ENCODE peak calls at places on chromosomes 6 and 20, in six cellular contexts. Y is ovary, P is K562, D is sigmoid colon, W is tibial nerve, X is SK-N-SH. A is an unnamed sample.

GRCh38 chr20:11694467-11694866 is 223.2 kb upstream of the BTBD3 start:
- DNase-seq in D (no peak), X (no peak), W (no peak), Y (no peak), P (no peak), A (no peak)

GRCh38 chr6:17714177-17714576 is 7.5 kb upstream of the NUP153 start:
- DNase-seq in W (no peak), Y (no peak), D (no peak), P (peak; percentile 54), X (no peak), A (no peak)

GRCh38 chr20:63837475-63837874 is 6.4 kb upstream of the ZBTB46 start:
- DNase-seq in W (no peak), D (no peak), Y (no peak), P (no peak), X (no peak), A (no peak)

GRCh38 chr20:50642288-50642803 is 49.0 kb downstream of the RIPOR3 start:
- DNase-seq in P (peak; percentile 50), D (no peak), X (no peak), W (no peak), Y (no peak), A (no peak)

GRCh38 chr20:64077541-64077875 is 1.8 kb downstream of the RGS19 start:
- DNase-seq in D (no peak), W (no peak), P (no peak), Y (no peak), X (no peak), A (no peak)

GRCh38 chr6:18323935-18324707 is 59.8 kb upstream of the DEK start:
- DNase-seq in P (peak; percentile 42), D (no peak), Y (no peak), X (peak; percentile 64), W (peak; percentile 52), A (no peak)

GRCh38 chr20:651713-652610 is 1.0 kb downstream of the SRXN1 start:
- DNase-seq in P (peak; percentile 78), Y (no peak), X (no peak), D (no peak), W (no peak), A (peak; percentile 27)

GRCh38 chr20:43571771-43572170 is 12.9 kb downstream of the SGK2 start:
- DNase-seq in D (peak; percentile 36), P (no peak), X (no peak), W (no peak), Y (no peak), A (no peak)

GRCh38 chr20:58622671-58623578 is 28.2 kb upstream of the STX16 start:
- DNase-seq in Y (no peak), P (peak; percentile 20), X (no peak), D (no peak), W (no peak), A (no peak)

GRCh38 chr20:62624325-62624690 is 18.0 kb upstream of the SLCO4A1 start:
- DNase-seq in X (no peak), W (no peak), P (no peak), Y (no peak), D (no peak), A (peak; percentile 78)

GRCh38 chr6:139368661-139369060 is 5.8 kb downstream of the CITED2 start:
- DNase-seq in P (no peak), Y (no peak), X (no peak), W (no peak), D (no peak), A (no peak)

GRCh38 chr6:138953451-138953850 is 34.6 kb downstream of the REPS1 start:
- DNase-seq in Y (no peak), P (no peak), W (no peak), D (no peak), X (no peak), A (no peak)

GRCh38 chr20:19497064-19497463 is 261.0 kb upstream of the RIN2 start:
- DNase-seq in W (no peak), Y (no peak), P (no peak), D (no peak), X (no peak), A (no peak)

GRCh38 chr6:3410385-3411360 is 46.2 kb downstream of the SLC22A23 start:
- DNase-seq in D (peak; percentile 68), Y (peak; percentile 47), W (peak; percentile 68), P (peak; percentile 91), X (peak; percentile 62), A (peak; percentile 73)

GRCh38 chr6:86934365-86934764 is 3.0 kb upstream of the HTR1E start:
- DNase-seq in D (no peak), W (no peak), Y (no peak), P (no peak), X (no peak), A (no peak)

GRCh38 chr20:25274481-25274880 is 26.6 kb downstream of the PYGB start:
- DNase-seq in X (no peak), P (no peak), W (no peak), Y (peak; percentile 13), D (peak; percentile 60), A (peak; percentile 6)

GRCh38 chr20:18614244-18614643 is 26.4 kb downstream of the DTD1 start:
- DNase-seq in X (no peak), Y (no peak), W (no peak), P (no peak), D (no peak), A (no peak)

GRCh38 chr20:49668181-49668877 is 45.3 kb downstream of the B4GALT5 start:
- DNase-seq in Y (no peak), P (peak; percentile 91), X (no peak), D (no peak), W (no peak), A (peak; percentile 73)

GRCh38 chr6:144181639-144182038 is 31.3 kb downstream of the STX11 start:
- DNase-seq in X (no peak), D (no peak), P (no peak), Y (no peak), W (no peak), A (no peak)

GRCh38 chr6:36514554-36515456 is 32.5 kb downstream of the STK38 start:
- DNase-seq in D (no peak), Y (no peak), P (no peak), X (no peak), W (no peak), A (peak; percentile 70)

GRCh38 chr20:21698494-21699215 is 6.8 kb upstream of the PAX1 start:
- DNase-seq in P (no peak), D (no peak), Y (no peak), W (no peak), X (no peak), A (no peak)

GRCh38 chr6:19333936-19334335 is 503.2 kb upstream of the ID4 start:
- DNase-seq in W (no peak), X (no peak), P (no peak), Y (no peak), D (no peak), A (no peak)

GRCh38 chr6:36823421-36824096 is 15.7 kb downstream of the CPNE5 start:
- DNase-seq in P (no peak), D (no peak), X (no peak), W (no peak), Y (no peak), A (no peak)

GRCh38 chr6:79941489-79942151 is 5.7 kb downstream of the ELOVL4 start:
- DNase-seq in P (no peak), X (no peak), D (no peak), Y (no peak), W (no peak), A (no peak)

GRCh38 chr6:165049362-165049761 is 260.0 kb downstream of the C6orf118 start:
- DNase-seq in D (no peak), P (peak; percentile 76), X (peak; percentile 37), Y (peak; percentile 22), W (peak; percentile 11), A (no peak)

GRCh38 chr20:23212482-23212881 is 126.4 kb upstream of the CD93 start:
- DNase-seq in D (no peak), X (no peak), P (no peak), Y (no peak), W (no peak), A (no peak)

GRCh38 chr6:15375638-15376290 is 129.9 kb downstream of the JARID2 start:
- DNase-seq in W (no peak), Y (no peak), X (no peak), P (no peak), D (no peak), A (no peak)

DNA sequence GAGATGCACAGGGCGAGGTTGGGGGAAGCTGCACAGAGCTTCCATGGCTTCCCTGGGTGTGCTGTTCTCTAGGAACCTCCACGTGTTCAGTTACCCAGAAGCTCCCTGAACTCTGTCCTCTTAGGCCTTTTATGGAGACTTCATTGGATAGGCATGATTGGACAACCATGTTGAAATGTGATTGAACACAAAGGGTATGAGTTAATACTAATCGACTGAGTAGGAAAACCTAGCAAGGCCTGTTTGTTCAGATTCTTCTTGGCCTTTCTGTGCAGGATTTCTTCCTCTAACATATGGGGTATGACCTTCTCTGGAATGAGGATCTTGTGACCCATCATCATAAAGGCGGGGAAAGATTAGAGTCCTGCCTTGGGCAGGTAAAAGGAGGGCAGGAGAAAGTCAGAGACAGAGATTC is 70.7 kb upstream of the SMIM29 start:
- DNase-seq in P (no peak), D (no peak), W (no peak), Y (no peak), X (no peak), A (no peak)
- TF ChIP-seq EP300 in P (no peak), D (no peak), W (no peak), Y (no peak), X (no peak), A (no peak)

GRCh38 chr20:48634641-48635040 is 193.2 kb downstream of the PREX1 start:
- DNase-seq in W (no peak), P (no peak), X (no peak), Y (no peak), D (no peak), A (no peak)
- H3K36me3 ChIP-seq in W (no peaks in the 10 kb centered on the region), P (peaks cover 4% of the 10 kb centered on the region), X (no peaks in the 10 kb centered on the region), Y (no peaks in the 10 kb centered on the region), D (peaks cover 6% of the 10 kb centered on the region), A (no peaks in the 10 kb centered on the region)

DNA sequence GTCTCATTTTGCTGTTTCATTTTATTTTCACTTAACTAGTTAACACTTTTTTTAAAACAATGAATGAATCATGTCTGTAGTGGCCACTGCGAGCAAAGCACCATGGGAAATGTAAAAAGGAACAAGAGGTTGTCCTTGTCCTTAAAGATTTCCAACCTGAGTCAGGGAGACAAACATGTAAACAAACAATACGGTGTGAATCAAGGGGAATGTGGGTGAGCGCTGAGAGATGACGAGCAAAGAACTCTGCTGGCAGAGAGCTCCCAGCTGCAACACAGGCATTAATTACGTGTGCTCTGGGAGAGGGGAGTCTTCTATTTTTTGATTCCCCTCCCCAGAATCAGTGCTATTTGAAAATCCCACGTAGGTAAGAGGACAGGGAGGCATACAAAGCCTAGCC is 84.3 kb downstream of the ATXN1 start:
- DNase-seq in P (no peak), D (no peak), Y (peak; percentile 19), X (no peak), W (no peak), A (no peak)
- H3K4me1 ChIP-seq in P (no peaks in the 10 kb centered on the region), D (peaks cover 60% of the 10 kb centered on the region), Y (peaks cover 13% of the 10 kb centered on the region), X (peaks cover 20% of the 10 kb centered on the region), W (peaks cover 10% of the 10 kb centered on the region), A (peaks cover 2% of the 10 kb centered on the region)

GRCh38 chr6:26327450-26328264 is 37.3 kb upstream of the BTN3A2 start:
- DNase-seq in W (no peak), X (peak; percentile 21), P (peak; percentile 91), Y (no peak), D (no peak), A (peak; percentile 28)

GRCh38 chr6:26330835-26331808 is 33.9 kb upstream of the BTN3A2 start:
- DNase-seq in X (peak; percentile 9), D (no peak), W (no peak), P (peak; percentile 90), Y (no peak), A (no peak)

GRCh38 chr6:26331809-26332226 is 33.2 kb upstream of the BTN3A2 start:
- DNase-seq in P (peak; percentile 77), W (no peak), Y (no peak), X (no peak), D (no peak), A (no peak)

GRCh38 chr6:26328265-26328844 is 36.6 kb upstream of the BTN3A2 start:
- DNase-seq in W (no peak), P (peak; percentile 82), Y (no peak), D (no peak), X (no peak), A (no peak)

GRCh38 chr6:26329763-26330511 is 35.1 kb upstream of the BTN3A2 start:
- DNase-seq in P (peak; percentile 88), D (no peak), Y (no peak), X (no peak), W (no peak), A (peak; percentile 34)
- TF ChIP-seq EP300 in P (peak; percentile 81), D (no peak), Y (no peak), X (no peak), W (no peak), A (no peak)